ENCODE peak calls at places on chromosomes 1 and 21, in eight cellular contexts. L is astrocyte of the spinal cord, D is GM10248, A is HEK293T, M is endothelial cell, F is ELR, O is fibroblast of the aortic adventitia, I is GM04504. X is an unnamed sample.

GRCh38 chr21:36854391-36854790 is 112.1 kb downstream of the HLCS start:
- DNase-seq in L (peak; percentile 35), D (peak; percentile 44), A (peak; percentile 77), M (peak; percentile 70), F (peak; percentile 63), O (no peak), I (no peak), X (peak; percentile 41)

GRCh38 chr1:23914921-23915320 is 1.8 kb upstream of the CNR2 start:
- DNase-seq in L (no peak), D (no peak), A (no peak), M (no peak), F (no peak), O (no peak), I (no peak), X (no peak)

GRCh38 chr1:56404561-56405030 is 174.8 kb downstream of the PLPP3 start:
- DNase-seq in L (peak; percentile 25), D (no peak), A (no peak), M (no peak), F (no peak), O (peak; percentile 80), I (peak; percentile 19), X (no peak)

GRCh38 chr1:151816964-151817730 is 11.9 kb upstream of the LINGO4 start:
- DNase-seq in L (no peak), D (no peak), A (no peak), M (no peak), F (no peak), O (no peak), I (no peak), X (no peak)

GRCh38 chr1:8026976-8027747 is 1.1 kb upstream of the ERRFI1 start:
- DNase-seq in L (peak; percentile 67), D (peak; percentile 18), A (no peak), M (no peak), F (peak; percentile 52), O (peak; percentile 62), I (no peak), X (no peak)

GRCh38 chr1:22376001-22376400 is 75.7 kb upstream of the ZBTB40 start:
- DNase-seq in L (no peak), D (no peak), A (no peak), M (no peak), F (no peak), O (no peak), I (no peak), X (no peak)

GRCh38 chr1:76254165-76255043 is 179.9 kb downstream of the ST6GALNAC3 start:
- DNase-seq in L (peak; percentile 51), D (no peak), A (no peak), M (no peak), F (no peak), O (no peak), I (no peak), X (no peak)

GRCh38 chr21:45532826-45533730 is 9.2 kb downstream of the SLC19A1 start:
- DNase-seq in L (no peak), D (no peak), A (no peak), M (no peak), F (no peak), O (no peak), I (no peak), X (no peak)

GRCh38 chr1:33085332-33085731 is 4.4 kb downstream of the AZIN2 start:
- DNase-seq in L (no peak), D (no peak), A (no peak), M (no peak), F (no peak), O (no peak), I (no peak), X (no peak)

GRCh38 chr1:178931843-178932551 is 61.1 kb upstream of the ANGPTL1 start:
- DNase-seq in L (peak; percentile 93), D (no peak), A (no peak), M (no peak), F (no peak), O (peak; percentile 84), I (peak; percentile 40), X (no peak)

GRCh38 chr1:222068937-222069336 is 327.0 kb upstream of the DUSP10 start:
- DNase-seq in L (no peak), D (no peak), A (no peak), M (no peak), F (peak; percentile 52), O (no peak), I (no peak), X (no peak)

GRCh38 chr1:203795382-203796222 is at the start of the genes ZBED6 and ZC3H11A:
- DNase-seq in L (peak; percentile 98), D (peak; percentile 95), A (peak; percentile 97), M (peak; percentile 95), F (peak; percentile 100), O (peak; percentile 98), I (peak; percentile 97), X (peak; percentile 98)

X was measured in stimulated activated naive CD8-positive, alpha-beta T cell treated with anti-CD3 and anti-CD28 coated beads, Interleukin-15, Interleukin-2, amounts not matched to agents 100 U/mL and 50 U/mL, for 24 hours.